ENCODE peak calls at places on chromosomes 2 and 18, in six cellular contexts. J is GDM1, O is posterior vena cava, V is HAP-1, F is HS-27A, U is Calu3. Q is an unnamed sample.

GRCh38 chr2:46800625-46801024 is 115.0 kb downstream of the MCFD2 start:
- DNase-seq in J (no peak), O (no peak), V (no peak), F (no peak), U (no peak), Q (no peak)

GRCh38 chr2:231376857-231377256 is 18.7 kb upstream of the B3GNT7 start:
- DNase-seq in J (no peak), O (no peak), V (no peak), F (no peak), U (no peak), Q (no peak)

GRCh38 chr2:236969767-236970655 is 115.7 kb upstream of the COPS8 start:
- DNase-seq in J (no peak), O (no peak), V (no peak), F (no peak), U (no peak), Q (no peak)

GRCh38 chr2:57084697-57085281 is 901.0 kb downstream of the CCDC85A start:
- DNase-seq in J (no peak), O (peak), V (no peak), F (no peak), U (no peak), Q (no peak)

GRCh38 chr2:30935795-30936194 is 128.5 kb upstream of the CAPN13 start:
- DNase-seq in J (no peak), O (no peak), V (no peak), F (no peak), U (no peak), Q (no peak)

GRCh38 chr18:14978962-14979535 is 231.1 kb downstream of the ANKRD30B start:
- DNase-seq in J (peak), O (no peak), V (peak), F (no peak), U (peak), Q (peak)

GRCh38 chr2:200159829-200160781 is 146.4 kb upstream of the SPATS2L start:
- DNase-seq in J (no peak), O (no peak), V (no peak), F (no peak), U (peak), Q (no peak)

GRCh38 chr18:13427354-13427753 is 208.8 kb downstream of the LDLRAD4 start:
- DNase-seq in J (no peak), O (no peak), V (no peak), F (no peak), U (no peak), Q (no peak)

GRCh38 chr2:240794178-240794721 is 25.8 kb downstream of the KIF1A start:
- DNase-seq in J (no peak), O (peak), V (no peak), F (no peak), U (no peak), Q (no peak)

GRCh38 chr2:26529406-26530070 is 51.6 kb upstream of the OTOF start:
- DNase-seq in J (no peak), O (peak), V (no peak), F (no peak), U (no peak), Q (no peak)

GRCh38 chr2:218861645-218862318 is 2.2 kb downstream of the WNT6 start:
- DNase-seq in J (no peak), O (peak), V (no peak), F (no peak), U (no peak), Q (no peak)

GRCh38 chr18:58911241-58911640 is 46.6 kb downstream of the ZNF532 start:
- DNase-seq in J (no peak), O (no peak), V (no peak), F (no peak), U (no peak), Q (no peak)

GRCh38 chr2:75787532-75788132 is 76.9 kb upstream of the GCFC2 start:
- DNase-seq in J (no peak), O (no peak), V (peak), F (no peak), U (no peak), Q (peak)

GRCh38 chr2:47509250-47509649 is 106.3 kb downstream of the MSH2 start:
- DNase-seq in J (no peak), O (peak), V (no peak), F (no peak), U (no peak), Q (no peak)

GRCh38 chr2:109382946-109383345 is 230.8 kb downstream of the SEPTIN10 start:
- DNase-seq in J (no peak), O (peak), V (no peak), F (peak), U (no peak), Q (peak)

GRCh38 chr2:42510191-42510929 is 16.6 kb upstream of the KCNG3 start:
- DNase-seq in J (no peak), O (no peak), V (no peak), F (no peak), U (no peak), Q (no peak)

GRCh38 chr2:39243469-39244123 is at the start of gene CDKL4:
- DNase-seq in J (no peak), O (no peak), V (no peak), F (no peak), U (no peak), Q (peak)

GRCh38 chr2:77008925-77009706 is 513.1 kb downstream of the LRRTM4 start:
- DNase-seq in J (no peak), O (no peak), V (no peak), F (no peak), U (no peak), Q (no peak)

GRCh38 chr2:234395801-234396478 is 100.9 kb downstream of the ARL4C start:
- DNase-seq in J (no peak), O (no peak), V (no peak), F (no peak), U (no peak), Q (peak)

GRCh38 chr2:144414324-144414845 is 105.5 kb downstream of the ZEB2 start:
- DNase-seq in J (no peak), O (peak), V (no peak), F (no peak), U (peak), Q (no peak)

GRCh38 chr2:127056086-127056485 is 50.9 kb downstream of the BIN1 start:
- DNase-seq in J (no peak), O (no peak), V (no peak), F (no peak), U (no peak), Q (no peak)

GRCh38 chr2:3779650-3780049 is 76.3 kb downstream of the DCDC2C start:
- DNase-seq in J (no peak), O (no peak), V (no peak), F (no peak), U (no peak), Q (no peak)

GRCh38 chr2:170878061-170878460 is 51.0 kb upstream of the GORASP2 start:
- DNase-seq in J (no peak), O (no peak), V (no peak), F (no peak), U (no peak), Q (no peak)

GRCh38 chr2:64751286-64752260 is 97.9 kb upstream of the SERTAD2 start:
- DNase-seq in J (no peak), O (peak), V (peak), F (no peak), U (peak), Q (no peak)

GRCh38 chr2:216423071-216423470 is 10.8 kb downstream of the SMARCAL1 start:
- DNase-seq in J (no peak), O (no peak), V (no peak), F (no peak), U (no peak), Q (no peak)

GRCh38 chr2:235744161-235744560 is 250.3 kb downstream of the AGAP1 start:
- DNase-seq in J (no peak), O (no peak), V (no peak), F (no peak), U (no peak), Q (no peak)

GRCh38 chr18:68147728-68148127 is 567.2 kb downstream of the TMX3 start:
- DNase-seq in J (no peak), O (no peak), V (no peak), F (no peak), U (no peak), Q (no peak)

GRCh38 chr2:234483568-234484251 is 13.2 kb downstream of the ARL4C start:
- DNase-seq in J (no peak), O (no peak), V (no peak), F (no peak), U (no peak), Q (no peak)

GRCh38 chr2:157492189-157492773 is 48.4 kb upstream of the CYTIP start:
- DNase-seq in J (peak), O (no peak), V (peak), F (no peak), U (peak), Q (peak)

GRCh38 chr2:221044781-221045180 is 527.3 kb downstream of the EPHA4 start:
- DNase-seq in J (no peak), O (no peak), V (no peak), F (no peak), U (no peak), Q (no peak)

GRCh38 chr2:128442053-128442751 is 123.5 kb upstream of the HS6ST1 start:
- DNase-seq in J (no peak), O (no peak), V (peak), F (no peak), U (no peak), Q (no peak)

GRCh38 chr2:226792155-226792871 is 7.3 kb downstream of the IRS1 start:
- DNase-seq in J (no peak), O (no peak), V (no peak), F (no peak), U (no peak), Q (no peak)

GRCh38 chr2:172113617-172114016 is 10.9 kb upstream of the DLX2 start:
- DNase-seq in J (no peak), O (no peak), V (peak), F (no peak), U (no peak), Q (peak)

GRCh38 chr2:192091480-192091879 is 103.3 kb downstream of the TMEFF2 start:
- DNase-seq in J (no peak), O (no peak), V (peak), F (no peak), U (no peak), Q (no peak)

GRCh38 chr2:115364078-115364477 is 921.6 kb downstream of the DPP10 start:
- DNase-seq in J (no peak), O (no peak), V (peak), F (no peak), U (no peak), Q (no peak)